ENCODE peak calls at places on chromosome 19, in five cellular contexts. Q is left lung, J is mucosa of descending colon, D is lung, L is ascending aorta. P is an unnamed sample.
A peak's percentile ranks its signal among the peaks of the same experiment; 100 is the strongest.

GRCh38 chr19:3651684-3652083 is 25.1 kb upstream of the CACTIN start:
- DNase-seq in Q (no peak), J (no peak), D (no peak), L (no peak), P (no peak)

GRCh38 chr19:49224856-49225255 is 67.3 kb downstream of the TRPM4 start:
- DNase-seq in Q (peak; percentile 39), J (peak; percentile 65), D (no peak), L (no peak), P (peak; percentile 52)

GRCh38 chr19:48401277-48401676 is 7.8 kb downstream of the GRIN2D start:
- DNase-seq in Q (no peak), J (no peak), D (no peak), L (no peak), P (no peak)

GRCh38 chr19:55353803-55354697 is 469 bp downstream of the COX6B2 start:
- DNase-seq in Q (peak; percentile 74), J (peak; percentile 78), D (no peak), L (no peak), P (no peak)

GRCh38 chr19:15402411-15403150 is 16.2 kb downstream of the AKAP8L start:
- DNase-seq in Q (no peak), J (no peak), D (no peak), L (no peak), P (no peak)

GRCh38 chr19:12996542-12997094 is 1.3 kb downstream of the NFIX start:
- DNase-seq in Q (no peak), J (peak; percentile 63), D (no peak), L (no peak), P (no peak)

GRCh38 chr19:4713384-4713951 is 10.2 kb downstream of the DPP9 start:
- DNase-seq in Q (peak; percentile 72), J (peak; percentile 92), D (peak; percentile 61), L (peak; percentile 65), P (no peak)

GRCh38 chr19:23771761-23772667 is 13.3 kb upstream of the ZNF681 start:
- DNase-seq in Q (no peak), J (no peak), D (no peak), L (no peak), P (no peak)

GRCh38 chr19:58059003-58059671 is at the start of gene ZNF135:
- DNase-seq in Q (peak; percentile 85), J (peak; percentile 80), D (peak; percentile 75), L (peak; percentile 23), P (no peak)

GRCh38 chr19:2716275-2716650 is 4.9 kb downstream of the DIRAS1 start:
- DNase-seq in Q (no peak), J (no peak), D (no peak), L (no peak), P (no peak)

GRCh38 chr19:57850553-57851017 is 926 bp downstream of the ZNF587 start:
- DNase-seq in Q (no peak), J (peak; percentile 74), D (no peak), L (no peak), P (no peak)

GRCh38 chr19:27971869-27972268 is 1241.1 kb downstream of the UQCRFS1 start:
- DNase-seq in Q (no peak), J (no peak), D (no peak), L (no peak), P (no peak)

GRCh38 chr19:7685546-7686445 is 5.2 kb downstream of the TRAPPC5 start:
- DNase-seq in Q (no peak), J (no peak), D (no peak), L (no peak), P (no peak)

GRCh38 chr19:14004619-14005380 is 1.3 kb downstream of the RFX1 start:
- DNase-seq in Q (peak; percentile 84), J (peak; percentile 76), D (peak; percentile 61), L (peak; percentile 62), P (peak; percentile 90)

GRCh38 chr19:3115916-3116602 is 19.8 kb upstream of the GNA15 start:
- DNase-seq in Q (no peak), J (peak; percentile 37), D (no peak), L (no peak), P (no peak)

GRCh38 chr19:290539-291521 is at the start of gene PLPP2:
- DNase-seq in Q (no peak), J (peak; percentile 82), D (peak; percentile 54), L (no peak), P (no peak)

GRCh38 chr19:7637374-7638256 is 705 bp downstream of the STXBP2 start:
- DNase-seq in Q (peak; percentile 75), J (peak; percentile 85), D (peak; percentile 74), L (no peak), P (peak; percentile 89)

GRCh38 chr19:45187421-45188100 is 9.0 kb downstream of the BLOC1S3 start:
- DNase-seq in Q (no peak), J (no peak), D (no peak), L (no peak), P (no peak)

GRCh38 chr19:33868821-33869412 is 72.2 kb downstream of the KCTD15 start:
- DNase-seq in Q (no peak), J (no peak), D (no peak), L (no peak), P (no peak)

GRCh38 chr19:15114153-15114540 is 6.9 kb downstream of the SYDE1 start:
- DNase-seq in Q (no peak), J (no peak), D (no peak), L (peak; percentile 30), P (no peak)

GRCh38 chr19:48644839-48645651 is 942 bp downstream of the CA11 start:
- DNase-seq in Q (peak; percentile 76), J (peak; percentile 77), D (peak; percentile 80), L (no peak), P (peak; percentile 74)

GRCh38 chr19:32876919-32877285 is 7.3 kb upstream of the SLC7A9 start:
- DNase-seq in Q (no peak), J (peak; percentile 42), D (no peak), L (no peak), P (no peak)

GRCh38 chr19:16249826-16250434 is 52.2 kb downstream of the AP1M1 start:
- DNase-seq in Q (no peak), J (no peak), D (no peak), L (no peak), P (no peak)

GRCh38 chr19:9528757-9529336 is 9.6 kb downstream of the ZNF426 start:
- DNase-seq in Q (no peak), J (no peak), D (no peak), L (no peak), P (no peak)
- TF ChIP-seq CTCF in Q (no peak), J (no peak), D (no peak), L (no peak), P (no peak)

GRCh38 chr19:39197808-39198207 is 1.0 kb downstream of the NCCRP1 start:
- DNase-seq in Q (no peak), J (no peak), D (no peak), L (no peak), P (no peak)
- TF ChIP-seq CTCF in Q (no peak), J (no peak), D (no peak), L (no peak), P (no peak)

GRCh38 chr19:18304496-18305312 is 18.2 kb downstream of the LSM4 start:
- DNase-seq in Q (peak; percentile 86), J (peak; percentile 88), D (peak; percentile 78), L (peak; percentile 83), P (peak; percentile 88)

GRCh38 chr19:18308051-18308947 is 14.6 kb downstream of the LSM4 start:
- DNase-seq in Q (no peak), J (peak; percentile 58), D (no peak), L (no peak), P (no peak)

GRCh38 chr19:18306209-18306902 is 16.5 kb downstream of the LSM4 start:
- DNase-seq in Q (no peak), J (peak; percentile 62), D (no peak), L (no peak), P (no peak)

GRCh38 chr19:18308948-18309325 is 13.9 kb downstream of the LSM4 start:
- DNase-seq in Q (no peak), J (peak; percentile 56), D (no peak), L (no peak), P (no peak)

GRCh38 chr19:18306903-18307681 is 15.8 kb downstream of the LSM4 start:
- DNase-seq in Q (no peak), J (peak; percentile 65), D (no peak), L (no peak), P (no peak)
- TF ChIP-seq CTCF in Q (no peak), J (no peak), D (no peak), L (no peak), P (no peak)

DNA sequence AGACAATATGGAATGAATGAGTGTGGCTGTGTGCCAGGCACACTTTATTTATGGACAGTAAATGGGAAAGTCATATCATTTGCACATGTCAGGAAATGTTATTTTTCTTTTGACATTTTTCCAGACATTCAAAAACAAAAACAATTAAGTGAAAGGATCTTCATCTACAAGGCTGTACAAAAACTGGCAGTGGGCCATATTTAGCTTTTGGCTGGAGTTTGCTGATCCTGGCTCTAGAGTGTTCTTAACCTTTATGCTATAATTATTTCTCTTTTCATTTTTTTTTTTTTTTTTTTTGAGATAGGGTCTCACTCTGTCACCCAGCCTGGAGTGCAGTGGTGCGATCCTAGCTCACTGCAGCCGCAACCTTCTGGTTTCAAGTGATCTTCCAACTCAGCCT is 6.5 kb upstream of the TNFSF9 start:
- DNase-seq in Q (no peak), J (no peak), D (no peak), L (no peak), P (no peak)
- TF ChIP-seq CTCF in Q (no peak), J (no peak), D (no peak), L (no peak), P (no peak)

DNA sequence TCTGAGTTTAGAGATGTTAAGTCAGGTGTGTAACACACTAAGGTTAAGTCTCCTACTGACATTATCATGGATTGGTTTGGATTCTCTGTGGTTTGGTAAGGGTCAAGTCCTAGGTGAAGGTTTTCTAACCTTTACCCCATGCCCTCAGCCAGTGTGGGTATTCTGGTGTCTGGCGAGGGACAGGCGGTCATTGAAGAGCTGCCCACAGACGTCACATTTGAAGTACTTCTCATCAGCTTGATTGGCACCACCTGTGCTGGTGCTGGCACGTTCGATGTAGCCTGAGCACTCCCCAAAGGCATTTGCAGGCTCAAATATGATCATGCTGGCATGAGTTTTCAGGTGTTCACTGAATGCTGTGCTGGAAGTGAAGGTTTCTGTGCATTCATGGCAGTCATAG is 27.0 kb downstream of the PEG3 start:
- DNase-seq in Q (no peak), J (no peak), D (no peak), L (no peak), P (no peak)
- TF ChIP-seq CTCF in Q (no peak), J (no peak), D (no peak), L (no peak), P (no peak)

DNA sequence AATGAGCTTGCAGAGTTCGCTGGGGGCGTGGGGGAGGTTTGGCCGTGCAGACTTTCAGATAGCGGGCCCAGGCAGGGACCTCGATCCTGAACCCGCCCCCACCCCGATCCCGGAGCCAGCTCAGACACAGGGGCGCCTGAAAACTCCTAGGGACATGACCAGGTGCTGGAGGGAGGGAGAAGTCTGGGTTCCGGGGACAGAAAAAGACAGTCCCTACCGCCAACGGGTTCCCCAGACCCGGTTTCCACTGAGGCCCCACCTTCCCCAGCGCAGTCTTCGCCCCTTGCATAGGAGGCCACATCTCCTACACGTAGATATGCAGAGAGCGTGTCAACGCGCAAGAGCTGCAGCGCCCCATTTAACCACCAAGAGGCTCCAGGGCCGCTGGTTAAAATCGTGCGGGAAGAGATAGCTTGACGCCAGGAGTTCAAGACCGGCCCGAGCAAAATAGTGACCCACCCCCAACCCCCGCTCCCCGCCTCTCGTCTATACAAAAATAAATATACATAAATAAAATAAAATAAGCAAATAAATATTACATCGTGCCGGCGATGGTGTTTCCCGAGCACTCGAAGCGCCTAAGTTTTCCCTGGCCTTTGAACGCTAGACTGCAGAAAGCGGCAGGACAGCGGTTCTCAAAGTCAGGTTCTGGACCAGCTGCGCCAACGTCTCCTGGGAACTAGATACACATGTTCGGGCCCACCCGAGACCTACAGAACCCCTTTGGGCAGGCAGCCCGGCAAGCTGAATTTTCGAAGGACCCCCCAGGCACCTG is 8.3 kb downstream of the CCDC8 start:
- DNase-seq in Q (no peak), J (peak; percentile 47), D (no peak), L (no peak), P (no peak)
- TF ChIP-seq CTCF in Q (no peak), J (no peak), D (no peak), L (peak; percentile 11), P (no peak)

GRCh38 chr19:40702337-40703012 is 12.0 kb upstream of the NUMBL start:
- DNase-seq in Q (no peak), J (no peak), D (no peak), L (no peak), P (no peak)
- TF ChIP-seq CTCF in Q (no peak), J (no peak), D (no peak), L (no peak), P (no peak)